ENCODE peak calls at places on chromosomes 6 and 20, in nine cellular contexts. One of them, this sample, is unnamed.

GRCh38 chr6:33609444-33610034 is 11.6 kb upstream of the ITPR3 start:
- DNase-seq in cardiac muscle cell: peak
- DNase-seq in tibial artery: peak
- DNase-seq in BE2C: no peak
- DNase-seq in hepatocyte: no peak
- DNase-seq in heart right ventricle: peak
- DNase-seq in fibroblast of mammary gland: peak
- DNase-seq in dorsolateral prefrontal cortex: no peak
- DNase-seq in adrenal gland: peak
- DNase-seq in this sample: peak

GRCh38 chr6:12348530-12349511 is 58.7 kb downstream of the EDN1 start:
- DNase-seq in cardiac muscle cell: peak
- DNase-seq in tibial artery: no peak
- DNase-seq in BE2C: no peak
- DNase-seq in hepatocyte: peak
- DNase-seq in heart right ventricle: no peak
- DNase-seq in fibroblast of mammary gland: peak
- DNase-seq in dorsolateral prefrontal cortex: no peak
- DNase-seq in adrenal gland: no peak
- DNase-seq in this sample: peak

GRCh38 chr6:102229271-102229670 is 835.8 kb downstream of the GRIK2 start:
- DNase-seq in cardiac muscle cell: no peak
- DNase-seq in tibial artery: no peak
- DNase-seq in BE2C: no peak
- DNase-seq in hepatocyte: no peak
- DNase-seq in heart right ventricle: no peak
- DNase-seq in fibroblast of mammary gland: no peak
- DNase-seq in dorsolateral prefrontal cortex: no peak
- DNase-seq in adrenal gland: no peak
- DNase-seq in this sample: no peak

GRCh38 chr6:105539879-105540278 is 137.0 kb upstream of the PREP start:
- DNase-seq in cardiac muscle cell: peak
- DNase-seq in tibial artery: no peak
- DNase-seq in BE2C: no peak
- DNase-seq in hepatocyte: no peak
- DNase-seq in heart right ventricle: no peak
- DNase-seq in fibroblast of mammary gland: no peak
- DNase-seq in dorsolateral prefrontal cortex: no peak
- DNase-seq in adrenal gland: no peak
- DNase-seq in this sample: peak

GRCh38 chr6:143755301-143755744 is 77.6 kb downstream of the PHACTR2 start:
- DNase-seq in cardiac muscle cell: peak
- DNase-seq in tibial artery: no peak
- DNase-seq in BE2C: no peak
- DNase-seq in hepatocyte: peak
- DNase-seq in heart right ventricle: no peak
- DNase-seq in fibroblast of mammary gland: peak
- DNase-seq in dorsolateral prefrontal cortex: no peak
- DNase-seq in adrenal gland: peak
- DNase-seq in this sample: peak

GRCh38 chr6:163188746-163189145 is 225.8 kb upstream of the QKI start:
- DNase-seq in cardiac muscle cell: no peak
- DNase-seq in tibial artery: no peak
- DNase-seq in BE2C: no peak
- DNase-seq in hepatocyte: no peak
- DNase-seq in heart right ventricle: no peak
- DNase-seq in fibroblast of mammary gland: no peak
- DNase-seq in dorsolateral prefrontal cortex: no peak
- DNase-seq in adrenal gland: no peak
- DNase-seq in this sample: no peak

GRCh38 chr6:83849610-83850009 is 3.5 kb upstream of the RIPPLY2 start:
- DNase-seq in cardiac muscle cell: no peak
- DNase-seq in tibial artery: no peak
- DNase-seq in BE2C: no peak
- DNase-seq in hepatocyte: no peak
- DNase-seq in heart right ventricle: no peak
- DNase-seq in fibroblast of mammary gland: no peak
- DNase-seq in dorsolateral prefrontal cortex: no peak
- DNase-seq in adrenal gland: no peak
- DNase-seq in this sample: no peak

GRCh38 chr6:135600086-135600702 is 102.7 kb upstream of the AHI1 start:
- DNase-seq in cardiac muscle cell: no peak
- DNase-seq in tibial artery: no peak
- DNase-seq in BE2C: peak
- DNase-seq in hepatocyte: no peak
- DNase-seq in heart right ventricle: no peak
- DNase-seq in fibroblast of mammary gland: no peak
- DNase-seq in dorsolateral prefrontal cortex: no peak
- DNase-seq in adrenal gland: peak
- DNase-seq in this sample: no peak

GRCh38 chr6:4169028-4169789 is 33.8 kb upstream of the ECI2 start:
- DNase-seq in cardiac muscle cell: no peak
- DNase-seq in tibial artery: no peak
- DNase-seq in BE2C: no peak
- DNase-seq in hepatocyte: no peak
- DNase-seq in heart right ventricle: no peak
- DNase-seq in fibroblast of mammary gland: peak
- DNase-seq in dorsolateral prefrontal cortex: no peak
- DNase-seq in adrenal gland: no peak
- DNase-seq in this sample: no peak

GRCh38 chr6:106197441-106197840 is 111.3 kb downstream of the PRDM1 start:
- DNase-seq in cardiac muscle cell: no peak
- DNase-seq in tibial artery: no peak
- DNase-seq in BE2C: no peak
- DNase-seq in hepatocyte: no peak
- DNase-seq in heart right ventricle: no peak
- DNase-seq in fibroblast of mammary gland: no peak
- DNase-seq in dorsolateral prefrontal cortex: no peak
- DNase-seq in adrenal gland: peak
- DNase-seq in this sample: no peak

GRCh38 chr6:45611502-45611901 is 233.8 kb upstream of the SUPT3H start:
- DNase-seq in cardiac muscle cell: no peak
- DNase-seq in tibial artery: no peak
- DNase-seq in BE2C: no peak
- DNase-seq in hepatocyte: no peak
- DNase-seq in heart right ventricle: no peak
- DNase-seq in fibroblast of mammary gland: no peak
- DNase-seq in dorsolateral prefrontal cortex: no peak
- DNase-seq in adrenal gland: no peak
- DNase-seq in this sample: no peak

GRCh38 chr6:31308050-31308844 is 36.4 kb upstream of the HLA-C start:
- DNase-seq in cardiac muscle cell: no peak
- DNase-seq in tibial artery: no peak
- DNase-seq in BE2C: no peak
- DNase-seq in hepatocyte: peak
- DNase-seq in heart right ventricle: no peak
- DNase-seq in fibroblast of mammary gland: no peak
- DNase-seq in dorsolateral prefrontal cortex: no peak
- DNase-seq in adrenal gland: no peak
- DNase-seq in this sample: no peak

GRCh38 chr6:43016166-43016915 is 2.3 kb downstream of the KLHDC3 start:
- DNase-seq in cardiac muscle cell: no peak
- DNase-seq in tibial artery: no peak
- DNase-seq in BE2C: no peak
- DNase-seq in hepatocyte: no peak
- DNase-seq in heart right ventricle: peak
- DNase-seq in fibroblast of mammary gland: no peak
- DNase-seq in dorsolateral prefrontal cortex: no peak
- DNase-seq in adrenal gland: no peak
- DNase-seq in this sample: no peak

GRCh38 chr20:48769111-48769879 is 58.5 kb downstream of the PREX1 start:
- DNase-seq in cardiac muscle cell: peak
- DNase-seq in tibial artery: no peak
- DNase-seq in BE2C: no peak
- DNase-seq in hepatocyte: no peak
- DNase-seq in heart right ventricle: no peak
- DNase-seq in fibroblast of mammary gland: peak
- DNase-seq in dorsolateral prefrontal cortex: no peak
- DNase-seq in adrenal gland: peak
- DNase-seq in this sample: no peak

GRCh38 chr20:50194831-50195523 is 4.3 kb downstream of the CEBPB start:
- DNase-seq in cardiac muscle cell: peak
- DNase-seq in tibial artery: no peak
- DNase-seq in BE2C: no peak
- DNase-seq in hepatocyte: no peak
- DNase-seq in heart right ventricle: no peak
- DNase-seq in fibroblast of mammary gland: peak
- DNase-seq in dorsolateral prefrontal cortex: no peak
- DNase-seq in adrenal gland: peak
- DNase-seq in this sample: peak
- H3K4me3 ChIP-seq in cardiac muscle cell: no peak
- H3K4me3 ChIP-seq in tibial artery: peak
- H3K4me3 ChIP-seq in BE2C: no peak
- H3K4me3 ChIP-seq in hepatocyte: no peak
- H3K4me3 ChIP-seq in heart right ventricle: no peak
- H3K4me3 ChIP-seq in fibroblast of mammary gland: no peak
- H3K4me3 ChIP-seq in dorsolateral prefrontal cortex: peak
- H3K4me3 ChIP-seq in adrenal gland: no peak
- H3K4me3 ChIP-seq in this sample: peak

GRCh38 chr6:8462169-8462568 is 26.8 kb upstream of the SLC35B3 start:
- DNase-seq in cardiac muscle cell: no peak
- DNase-seq in tibial artery: no peak
- DNase-seq in BE2C: no peak
- DNase-seq in hepatocyte: no peak
- DNase-seq in heart right ventricle: no peak
- DNase-seq in fibroblast of mammary gland: no peak
- DNase-seq in dorsolateral prefrontal cortex: no peak
- DNase-seq in adrenal gland: no peak
- DNase-seq in this sample: no peak
- TF ChIP-seq CTCF in cardiac muscle cell: no peak
- TF ChIP-seq CTCF in tibial artery: no peak
- TF ChIP-seq CTCF in BE2C: peak
- TF ChIP-seq CTCF in hepatocyte: no peak
- TF ChIP-seq CTCF in heart right ventricle: no peak
- TF ChIP-seq CTCF in fibroblast of mammary gland: no peak
- TF ChIP-seq CTCF in dorsolateral prefrontal cortex: no peak
- TF ChIP-seq CTCF in adrenal gland: no peak
- TF ChIP-seq CTCF in this sample: no peak

GRCh38 chr6:35717449-35718353 is 19.1 kb upstream of the ARMC12 start:
- DNase-seq in cardiac muscle cell: no peak
- DNase-seq in tibial artery: peak
- DNase-seq in BE2C: no peak
- DNase-seq in hepatocyte: no peak
- DNase-seq in heart right ventricle: no peak
- DNase-seq in fibroblast of mammary gland: no peak
- DNase-seq in dorsolateral prefrontal cortex: no peak
- DNase-seq in adrenal gland: no peak
- DNase-seq in this sample: no peak

GRCh38 chr6:35719830-35720733 is 16.8 kb upstream of the ARMC12 start:
- DNase-seq in cardiac muscle cell: peak
- DNase-seq in tibial artery: peak
- DNase-seq in BE2C: peak
- DNase-seq in hepatocyte: peak
- DNase-seq in heart right ventricle: peak
- DNase-seq in fibroblast of mammary gland: no peak
- DNase-seq in dorsolateral prefrontal cortex: no peak
- DNase-seq in adrenal gland: peak
- DNase-seq in this sample: no peak

GRCh38 chr6:35718354-35718695 is 18.5 kb upstream of the ARMC12 start:
- DNase-seq in cardiac muscle cell: no peak
- DNase-seq in tibial artery: peak
- DNase-seq in BE2C: no peak
- DNase-seq in hepatocyte: no peak
- DNase-seq in heart right ventricle: no peak
- DNase-seq in fibroblast of mammary gland: no peak
- DNase-seq in dorsolateral prefrontal cortex: no peak
- DNase-seq in adrenal gland: no peak
- DNase-seq in this sample: no peak

GRCh38 chr6:35718911-35719381 is 17.9 kb upstream of the ARMC12 start:
- DNase-seq in cardiac muscle cell: no peak
- DNase-seq in tibial artery: peak
- DNase-seq in BE2C: no peak
- DNase-seq in hepatocyte: no peak
- DNase-seq in heart right ventricle: no peak
- DNase-seq in fibroblast of mammary gland: no peak
- DNase-seq in dorsolateral prefrontal cortex: no peak
- DNase-seq in adrenal gland: no peak
- DNase-seq in this sample: no peak

DNA sequence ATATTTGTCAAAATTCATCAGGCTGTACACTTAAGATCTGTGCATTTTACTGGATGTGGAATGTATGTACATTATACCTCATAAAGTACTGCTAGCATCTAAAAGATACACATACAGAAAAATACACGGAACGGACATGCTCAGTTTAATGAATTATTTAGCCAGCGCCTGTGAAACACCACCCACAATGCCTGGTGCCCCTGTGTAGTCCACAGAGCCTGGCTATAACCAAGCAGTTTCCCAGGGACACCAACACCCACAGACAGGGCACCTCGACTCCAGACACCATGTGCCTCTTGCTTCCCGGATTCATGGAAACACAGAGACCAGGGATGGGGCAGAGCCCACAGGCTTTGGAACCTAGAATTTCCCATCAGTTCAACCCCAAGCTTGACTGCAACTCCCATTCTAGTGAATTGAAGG is 17.4 kb upstream of the ARMC12 start:
- DNase-seq in cardiac muscle cell: no peak
- DNase-seq in tibial artery: no peak
- DNase-seq in BE2C: no peak
- DNase-seq in hepatocyte: no peak
- DNase-seq in heart right ventricle: no peak
- DNase-seq in fibroblast of mammary gland: no peak
- DNase-seq in dorsolateral prefrontal cortex: no peak
- DNase-seq in adrenal gland: no peak
- DNase-seq in this sample: no peak
- H3K4me3 ChIP-seq in cardiac muscle cell: no peak
- H3K4me3 ChIP-seq in tibial artery: no peak
- H3K4me3 ChIP-seq in BE2C: peak
- H3K4me3 ChIP-seq in hepatocyte: no peak
- H3K4me3 ChIP-seq in heart right ventricle: peak
- H3K4me3 ChIP-seq in fibroblast of mammary gland: no peak
- H3K4me3 ChIP-seq in dorsolateral prefrontal cortex: peak
- H3K4me3 ChIP-seq in adrenal gland: no peak
- H3K4me3 ChIP-seq in this sample: no peak

GRCh38 chr20:12968472-12968871 is 40.3 kb upstream of the SPTLC3 start:
- DNase-seq in cardiac muscle cell: no peak
- DNase-seq in tibial artery: no peak
- DNase-seq in BE2C: no peak
- DNase-seq in hepatocyte: no peak
- DNase-seq in heart right ventricle: no peak
- DNase-seq in fibroblast of mammary gland: no peak
- DNase-seq in dorsolateral prefrontal cortex: no peak
- DNase-seq in adrenal gland: no peak
- DNase-seq in this sample: no peak

GRCh38 chr20:12967932-12968331 is 40.8 kb upstream of the SPTLC3 start:
- DNase-seq in cardiac muscle cell: no peak
- DNase-seq in tibial artery: no peak
- DNase-seq in BE2C: no peak
- DNase-seq in hepatocyte: no peak
- DNase-seq in heart right ventricle: no peak
- DNase-seq in fibroblast of mammary gland: no peak
- DNase-seq in dorsolateral prefrontal cortex: no peak
- DNase-seq in adrenal gland: no peak
- DNase-seq in this sample: no peak

GRCh38 chr20:12969071-12969669 is 39.6 kb upstream of the SPTLC3 start:
- DNase-seq in cardiac muscle cell: no peak
- DNase-seq in tibial artery: no peak
- DNase-seq in BE2C: no peak
- DNase-seq in hepatocyte: no peak
- DNase-seq in heart right ventricle: no peak
- DNase-seq in fibroblast of mammary gland: no peak
- DNase-seq in dorsolateral prefrontal cortex: no peak
- DNase-seq in adrenal gland: no peak
- DNase-seq in this sample: peak

GRCh38 chr20:12966468-12967085 is 42.2 kb upstream of the SPTLC3 start:
- DNase-seq in cardiac muscle cell: peak
- DNase-seq in tibial artery: no peak
- DNase-seq in BE2C: no peak
- DNase-seq in hepatocyte: peak
- DNase-seq in heart right ventricle: no peak
- DNase-seq in fibroblast of mammary gland: peak
- DNase-seq in dorsolateral prefrontal cortex: no peak
- DNase-seq in adrenal gland: no peak
- DNase-seq in this sample: peak

GRCh38 chr20:12970372-12970821 is 38.4 kb upstream of the SPTLC3 start:
- DNase-seq in cardiac muscle cell: peak
- DNase-seq in tibial artery: no peak
- DNase-seq in BE2C: no peak
- DNase-seq in hepatocyte: peak
- DNase-seq in heart right ventricle: peak
- DNase-seq in fibroblast of mammary gland: peak
- DNase-seq in dorsolateral prefrontal cortex: no peak
- DNase-seq in adrenal gland: peak
- DNase-seq in this sample: peak
- TF ChIP-seq CTCF in cardiac muscle cell: peak
- TF ChIP-seq CTCF in tibial artery: peak
- TF ChIP-seq CTCF in BE2C: peak
- TF ChIP-seq CTCF in hepatocyte: peak
- TF ChIP-seq CTCF in heart right ventricle: peak
- TF ChIP-seq CTCF in fibroblast of mammary gland: peak
- TF ChIP-seq CTCF in dorsolateral prefrontal cortex: peak
- TF ChIP-seq CTCF in adrenal gland: peak
- TF ChIP-seq CTCF in this sample: peak

This sample was measured in fibroblast of the aortic adventitia.